ENCODE peak calls at places on chromosomes 6 and 20, in four cellular contexts. F is stimulated activated naive CD8-positive, alpha-beta T cell treated with anti-CD3 and anti-CD28 coated beads, Interleukin-15, Interleukin-2, amounts not matched to agents 100 U/mL and 50 U/mL, for 24 hours; T is AML-193; P is T-cell. C is an unnamed sample.

GRCh38 chr20:623041-623440 is 12.9 kb upstream of the TCF15 start:
- DNase-seq in T (no peak), P (no peak), F (no peak), C (no peak)

GRCh38 chr6:11230158-11231107 is 2.0 kb downstream of the NEDD9 start:
- DNase-seq in F (no peak), T (no peak), P (no peak), C (no peak)

GRCh38 chr6:43271103-43271815 is 26.8 kb upstream of the SLC22A7 start:
- DNase-seq in F (no peak), P (no peak), T (no peak), C (no peak)

GRCh38 chr6:106974337-106974998 is at the start of gene CD24:
- DNase-seq in F (peak), P (no peak), T (no peak), C (peak)

GRCh38 chr6:77334093-77334492 is 129.2 kb downstream of the HTR1B start:
- DNase-seq in T (no peak), P (no peak), F (no peak), C (no peak)

GRCh38 chr20:33561981-33562601 is 72.2 kb downstream of the CBFA2T2 start:
- DNase-seq in F (no peak), P (no peak), T (no peak), C (no peak)

GRCh38 chr6:25747477-25747876 is 7.1 kb upstream of the SLC17A4 start:
- DNase-seq in P (no peak), T (no peak), F (no peak), C (no peak)

GRCh38 chr20:59804347-59804746 is 129.1 kb downstream of the SYCP2 start:
- DNase-seq in P (no peak), T (no peak), F (no peak), C (no peak)

GRCh38 chr6:63537126-63537958 is 34.9 kb upstream of the LOC128125822 start:
- DNase-seq in T (no peak), P (no peak), F (no peak), C (no peak)

GRCh38 chr6:25995507-25995906 is 32.9 kb downstream of the TRIM38 start:
- DNase-seq in P (no peak), F (no peak), T (no peak), C (no peak)

GRCh38 chr20:58150772-58151171 is 77.7 kb downstream of the ANKRD60 start:
- DNase-seq in F (no peak), P (no peak), T (no peak), C (no peak)

GRCh38 chr20:2817341-2817726 is 1.2 kb downstream of the TMEM239 start:
- DNase-seq in P (no peak), F (no peak), T (no peak), C (no peak)

GRCh38 chr6:53951383-53951782 is 156.6 kb downstream of the LRRC1 start:
- DNase-seq in F (no peak), P (no peak), T (no peak), C (no peak)

GRCh38 chr6:1849686-1850580 is 240.2 kb downstream of the FOXC1 start:
- DNase-seq in P (no peak), T (peak), F (no peak), C (no peak)